ENCODE peak calls at places on chromosomes 4 and X, in ten cellular contexts. R, P, Q, V, O, Y, K, C, F and I are unnamed samples.

GRCh38 chr4:180999217-180999616 is 1244.0 kb upstream of the TENM3 start:
- DNase-seq in R (no peak), F (no peak), V (no peak), Y (no peak), Q (no peak), P (no peak), C (no peak), K (no peak), O (no peak), I (no peak)

GRCh38 chr4:124810814-124811213 is 98.3 kb upstream of the ANKRD50 start:
- DNase-seq in Q (no peak), K (no peak), O (no peak), P (no peak), F (no peak), R (no peak), Y (no peak), V (no peak), C (no peak), I (no peak)

GRCh38 chrX:154918060-154918483 is 31.9 kb downstream of the F8A1 start:
- DNase-seq in R (peak; percentile 84), C (no peak), O (peak; percentile 11), P (no peak), V (peak; percentile 0), Q (peak; percentile 60), K (peak; percentile 48), Y (no peak), F (no peak), I (peak; percentile 52)

GRCh38 chr4:6308890-6309643 is 39.4 kb downstream of the WFS1 start:
- DNase-seq in P (no peak), Y (no peak), F (peak; percentile 66), O (peak; percentile 26), V (no peak), Q (peak; percentile 28), C (no peak), K (no peak), R (no peak), I (no peak)

GRCh38 chr4:44927361-44928061 is 201.2 kb upstream of the GNPDA2 start:
- DNase-seq in R (peak; percentile 57), K (no peak), F (no peak), O (no peak), Q (no peak), P (no peak), V (no peak), C (no peak), Y (no peak), I (no peak)

GRCh38 chr4:37244583-37245390 is at the start of gene NWD2:
- DNase-seq in C (peak; percentile 38), P (peak; percentile 21), Y (no peak), K (peak; percentile 18), F (peak; percentile 72), R (no peak), Q (no peak), O (no peak), V (no peak), I (peak; percentile 42)

GRCh38 chrX:85109235-85109634 is 105.6 kb downstream of the APOOL start:
- DNase-seq in R (peak; percentile 31), Y (peak; percentile 12), V (no peak), K (no peak), C (no peak), P (no peak), Q (no peak), F (peak; percentile 41), O (no peak), I (no peak)

GRCh38 chr4:38310446-38311043 is 350.3 kb downstream of the PTTG2 start:
- DNase-seq in V (peak; percentile 19), K (no peak), C (no peak), Y (no peak), Q (no peak), R (no peak), F (no peak), O (peak; percentile 87), P (no peak), I (no peak)

GRCh38 chrX:8627796-8628195 is 104.1 kb downstream of the ANOS1 start:
- DNase-seq in K (no peak), Y (no peak), V (no peak), R (no peak), C (no peak), Q (no peak), F (no peak), O (no peak), P (no peak), I (no peak)

GRCh38 chr4:52573551-52573950 is 85.5 kb downstream of the USP46 start:
- DNase-seq in Y (no peak), V (no peak), O (no peak), P (no peak), K (no peak), Q (no peak), R (no peak), F (no peak), C (no peak), I (no peak)

GRCh38 chr4:22672519-22672918 is 20.2 kb upstream of the GBA3 start:
- DNase-seq in C (no peak), F (no peak), R (no peak), K (no peak), Q (no peak), P (no peak), Y (no peak), O (no peak), V (no peak), I (no peak)

DNA sequence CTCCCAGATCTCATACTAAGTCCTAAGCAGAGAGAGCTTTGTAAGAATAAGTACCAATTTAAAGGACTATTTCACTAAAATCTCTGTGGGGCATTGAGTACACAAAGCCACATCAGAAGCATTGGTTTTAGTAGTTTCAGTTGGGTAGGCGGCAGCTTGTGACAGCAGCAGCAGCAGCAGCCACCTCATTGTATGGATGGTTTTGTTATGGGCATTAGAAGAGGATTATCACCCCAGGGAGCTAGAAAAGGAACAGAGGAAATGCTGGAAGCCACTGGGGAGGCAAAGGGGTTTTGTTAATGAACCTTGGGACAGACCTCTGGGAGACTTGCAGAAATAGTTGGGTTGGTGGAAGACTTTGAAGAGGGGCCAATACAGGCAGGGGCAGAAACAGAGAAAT is 93.9 kb upstream of the FRMPD3 start:
- DNase-seq in K (no peak), Q (no peak), Y (no peak), C (no peak), P (no peak), V (no peak), O (no peak), R (no peak), F (no peak), I (no peak)
- H3K27me3 ChIP-seq in K (no peaks in the 10 kb centered on the region), Q (no peaks in the 10 kb centered on the region), Y (peaks cover 6% of the 10 kb centered on the region), C (no peaks in the 10 kb centered on the region), P (peaks cover 6% of the 10 kb centered on the region), V (no peaks in the 10 kb centered on the region), O (no peaks in the 10 kb centered on the region), R (peaks cover 23% of the 10 kb centered on the region), F (no peaks in the 10 kb centered on the region), I (no peaks in the 10 kb centered on the region)

DNA sequence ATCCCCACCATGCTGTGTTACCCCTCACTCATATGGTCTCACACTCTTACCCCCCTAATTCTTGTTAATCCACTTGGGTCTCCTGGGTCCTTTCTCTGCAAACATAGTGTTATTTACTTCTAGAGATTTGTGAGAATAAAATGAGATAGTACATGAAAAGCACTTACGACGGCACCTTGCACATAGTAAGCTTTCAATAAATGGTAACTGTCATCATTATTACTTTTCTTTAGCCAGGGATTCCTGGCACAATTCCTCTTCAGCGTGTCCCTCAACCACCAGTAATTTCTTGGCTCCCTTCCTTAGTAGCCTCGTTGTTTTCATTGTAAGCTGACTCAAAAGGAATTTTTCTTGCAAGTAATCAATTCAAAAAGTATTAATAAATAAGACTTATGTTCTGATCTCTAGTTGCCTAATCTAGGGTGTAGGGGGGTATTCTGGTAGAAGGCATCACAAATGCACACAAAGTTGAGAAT is 30.1 kb upstream of the RBMX start:
- DNase-seq in K (no peak), Q (no peak), V (no peak), R (peak; percentile 2), P (no peak), Y (no peak), C (no peak), O (no peak), F (no peak), I (no peak)
- H3K27ac ChIP-seq in K (no peak overlapping the region), Q (no peak overlapping the region), V (no peak overlapping the region), R (no peak overlapping the region), P (no peak overlapping the region), Y (no peak overlapping the region), C (no peak overlapping the region), O (peak overlapping the region; percentile 68), F (no peak overlapping the region), I (no peak overlapping the region)

GRCh38 chr4:113113151-113113550 is 63.7 kb downstream of the ANK2 start:
- DNase-seq in O (no peak), R (no peak), Y (no peak), K (no peak), C (no peak), P (no peak), V (no peak), Q (no peak), F (no peak), I (no peak)

GRCh38 chr4:113117346-113117677 is 67.9 kb downstream of the ANK2 start:
- DNase-seq in Y (no peak), O (no peak), V (no peak), K (no peak), C (no peak), P (no peak), R (no peak), F (no peak), Q (no peak), I (no peak)

GRCh38 chr4:113112341-113112978 is 63.0 kb downstream of the ANK2 start:
- DNase-seq in F (no peak), R (no peak), Q (no peak), P (no peak), O (no peak), C (no peak), K (no peak), Y (no peak), V (no peak), I (no peak)

GRCh38 chr4:113116414-113117345 is 67.2 kb downstream of the ANK2 start:
- DNase-seq in O (no peak), Y (no peak), F (no peak), C (no peak), R (no peak), Q (no peak), P (no peak), V (no peak), K (no peak), I (no peak)

DNA sequence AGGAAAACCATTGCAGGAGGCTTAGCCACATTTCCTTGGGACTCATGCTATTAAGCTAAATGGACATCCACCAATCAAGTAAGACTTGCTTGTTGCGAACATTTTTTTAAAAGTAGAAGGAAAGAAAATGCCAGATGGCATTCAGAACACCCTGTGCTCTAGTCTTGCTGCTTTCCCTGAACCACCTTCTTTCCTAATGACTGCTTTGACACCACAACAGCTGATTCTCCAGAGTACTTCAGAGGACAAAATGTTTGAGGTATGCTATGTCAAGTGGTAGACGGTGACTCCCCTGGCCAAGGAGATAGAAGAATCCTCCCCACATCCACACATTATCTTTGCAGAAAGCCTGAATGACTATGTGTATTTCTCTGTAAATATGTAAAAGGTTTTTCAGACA is 65.4 kb downstream of the ANK2 start:
- DNase-seq in Q (no peak), K (no peak), O (no peak), Y (no peak), C (no peak), P (no peak), V (no peak), F (no peak), R (no peak), I (no peak)
- H3K27me3 ChIP-seq in Q (no peaks in the 10 kb centered on the region), K (no peaks in the 10 kb centered on the region), O (no peaks in the 10 kb centered on the region), Y (no peaks in the 10 kb centered on the region), C (peaks cover 9% of the 10 kb centered on the region), P (no peaks in the 10 kb centered on the region), V (no peaks in the 10 kb centered on the region), F (no peaks in the 10 kb centered on the region), R (peaks cover 6% of the 10 kb centered on the region), I (no peaks in the 10 kb centered on the region)

DNA sequence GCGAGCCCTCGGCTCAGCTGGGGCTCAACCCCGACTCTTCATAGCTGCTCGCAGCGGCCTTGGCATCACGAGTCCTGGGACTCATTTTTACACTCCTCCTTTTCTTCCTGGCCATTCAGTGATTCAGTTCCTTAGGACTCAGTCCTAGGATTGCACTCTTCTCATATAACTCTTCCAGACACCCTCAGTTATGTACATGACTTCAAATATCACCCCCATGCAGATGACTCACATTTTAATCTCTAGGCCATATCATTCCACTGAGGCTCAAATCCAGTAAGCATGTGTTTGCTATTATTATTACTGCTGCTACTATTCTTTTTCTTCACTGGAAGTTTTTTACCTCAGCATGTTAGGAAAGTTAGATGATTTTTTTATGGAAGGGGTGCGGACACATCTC is 14.4 kb downstream of the ITGB1BP2 start:
- DNase-seq in C (no peak), R (no peak), F (no peak), O (no peak), Q (no peak), P (no peak), Y (no peak), V (no peak), K (no peak), I (no peak)
- H3K27ac ChIP-seq in C (no peak overlapping the region), R (no peak overlapping the region), F (no peak overlapping the region), O (no peak overlapping the region), Q (no peak overlapping the region), P (no peak overlapping the region), Y (no peak overlapping the region), V (no peak overlapping the region), K (no peak overlapping the region), I (no peak overlapping the region)